ENCODE peak calls at places on chromosome X, in nine cellular contexts. J is immature natural killer cell; T is uterus; M is occipital lobe; Y is endothelial cell; S is stimulated activated CD8-positive, alpha-beta memory T cell treated with anti-CD3 and anti-CD28 coated beads, Interleukin-4, amount 100 ng/mL, for 48 hours; O is AG20443; P is activated CD8-positive, alpha-beta memory T cell treated with anti-CD3 and anti-CD28 coated beads for 48 hours; C is activated effector memory CD4-positive, alpha-beta T cell treated with Interleukin-2 at 50 U/mL for 16 hours. B is an unnamed sample.
A peak's percentile ranks its signal among the peaks of the same experiment; 100 is the strongest.

GRCh38 chrX:14497184-14497666 is 32.1 kb upstream of the GLRA2 start:
- DNase-seq in J (peak; percentile 26), T (no peak), M (no peak), Y (no peak), S (peak; percentile 22), O (peak; percentile 9), P (no peak), C (no peak), B (no peak)

GRCh38 chrX:12779534-12779933 is 11.7 kb upstream of the PRPS2 start:
- DNase-seq in J (no peak), T (no peak), M (no peak), Y (no peak), S (no peak), O (no peak), P (no peak), C (no peak), B (no peak)

GRCh38 chrX:151754042-151754419 is 19.5 kb downstream of the CNGA2 start:
- DNase-seq in J (no peak), T (no peak), M (no peak), Y (no peak), S (no peak), O (peak; percentile 78), P (no peak), C (no peak), B (peak; percentile 4)

GRCh38 chrX:44570524-44570923 is 27.9 kb upstream of the FUNDC1 start:
- DNase-seq in J (no peak), T (no peak), M (no peak), Y (no peak), S (no peak), O (peak; percentile 8), P (no peak), C (no peak), B (no peak)

GRCh38 chrX:21929209-21929608 is 11.3 kb upstream of the SMS start:
- DNase-seq in J (no peak), T (no peak), M (no peak), Y (no peak), S (no peak), O (no peak), P (no peak), C (no peak), B (no peak)

GRCh38 chrX:1623691-1624090 is 8.8 kb downstream of the ASMT start:
- DNase-seq in J (no peak), T (no peak), M (no peak), Y (no peak), S (no peak), O (no peak), P (no peak), C (no peak), B (no peak)

GRCh38 chrX:70007946-70008345 is 41.8 kb downstream of the AWAT2 start:
- DNase-seq in J (no peak), T (no peak), M (no peak), Y (no peak), S (no peak), O (no peak), P (no peak), C (no peak), B (no peak)

GRCh38 chrX:125757794-125758564 is 408.1 kb downstream of the DCAF12L2 start:
- DNase-seq in J (no peak), T (peak; percentile 26), M (no peak), Y (no peak), S (no peak), O (no peak), P (no peak), C (no peak), B (no peak)

GRCh38 chrX:105821471-105822081 is 763 bp upstream of the NRK start:
- DNase-seq in J (no peak), T (no peak), M (no peak), Y (no peak), S (no peak), O (peak; percentile 2), P (no peak), C (no peak), B (peak; percentile 10)